ENCODE peak calls at places on chromosomes 5 and 9, in ten cellular contexts. One of them, this sample, is unnamed.

GRCh38 chr5:38709678-38710306 is 136.0 kb upstream of the OSMR start:
- DNase-seq in stomach: no peak
- DNase-seq in A549: no peak
- DNase-seq in spleen: no peak
- DNase-seq in prostate gland: no peak
- DNase-seq in IMR-90: no peak
- DNase-seq in ovary: no peak
- DNase-seq in esophagus squamous epithelium: no peak
- DNase-seq in heart left ventricle: no peak
- DNase-seq in uterus: no peak
- DNase-seq in this sample: no peak

GRCh38 chr9:97831843-97832636 is 21.0 kb upstream of the FOXE1 start:
- DNase-seq in ovary: no peak
- DNase-seq in heart left ventricle: no peak
- DNase-seq in IMR-90: no peak
- DNase-seq in stomach: no peak
- DNase-seq in A549: no peak
- DNase-seq in uterus: no peak
- DNase-seq in prostate gland: no peak
- DNase-seq in spleen: no peak
- DNase-seq in esophagus squamous epithelium: no peak
- DNase-seq in this sample: no peak

GRCh38 chr5:23412011-23412410 is 95.4 kb upstream of the PRDM9 start:
- DNase-seq in spleen: no peak
- DNase-seq in A549: peak; percentile 14
- DNase-seq in IMR-90: no peak
- DNase-seq in stomach: no peak
- DNase-seq in ovary: no peak
- DNase-seq in prostate gland: no peak
- DNase-seq in uterus: no peak
- DNase-seq in esophagus squamous epithelium: no peak
- DNase-seq in heart left ventricle: no peak
- DNase-seq in this sample: no peak

GRCh38 chr5:35308391-35308790 is 78.1 kb upstream of the PRLR start:
- DNase-seq in heart left ventricle: no peak
- DNase-seq in prostate gland: no peak
- DNase-seq in esophagus squamous epithelium: no peak
- DNase-seq in spleen: no peak
- DNase-seq in A549: no peak
- DNase-seq in ovary: no peak
- DNase-seq in IMR-90: no peak
- DNase-seq in stomach: no peak
- DNase-seq in uterus: no peak
- DNase-seq in this sample: no peak

GRCh38 chr9:132879443-132880310 is 979 bp downstream of the SPACA9 start:
- DNase-seq in uterus: no peak
- DNase-seq in stomach: no peak
- DNase-seq in prostate gland: no peak
- DNase-seq in IMR-90: no peak
- DNase-seq in ovary: no peak
- DNase-seq in A549: no peak
- DNase-seq in esophagus squamous epithelium: no peak
- DNase-seq in heart left ventricle: no peak
- DNase-seq in spleen: peak; percentile 14
- DNase-seq in this sample: no peak

GRCh38 chr9:80874276-80874675 is 815.1 kb downstream of the TLE1 start:
- DNase-seq in spleen: no peak
- DNase-seq in uterus: no peak
- DNase-seq in prostate gland: no peak
- DNase-seq in IMR-90: peak; percentile 89
- DNase-seq in ovary: no peak
- DNase-seq in A549: no peak
- DNase-seq in esophagus squamous epithelium: no peak
- DNase-seq in heart left ventricle: no peak
- DNase-seq in stomach: no peak
- DNase-seq in this sample: no peak

GRCh38 chr5:4511996-4512656 is 628.0 kb upstream of the ADAMTS16 start:
- DNase-seq in stomach: no peak
- DNase-seq in A549: peak; percentile 18
- DNase-seq in prostate gland: peak; percentile 52
- DNase-seq in ovary: no peak
- DNase-seq in spleen: no peak
- DNase-seq in heart left ventricle: peak; percentile 43
- DNase-seq in esophagus squamous epithelium: no peak
- DNase-seq in IMR-90: no peak
- DNase-seq in uterus: no peak
- DNase-seq in this sample: no peak

GRCh38 chr9:88694625-88695024 is 159.6 kb downstream of the NXNL2 start:
- DNase-seq in uterus: no peak
- DNase-seq in esophagus squamous epithelium: no peak
- DNase-seq in spleen: no peak
- DNase-seq in A549: no peak
- DNase-seq in stomach: no peak
- DNase-seq in IMR-90: peak; percentile 87
- DNase-seq in prostate gland: no peak
- DNase-seq in heart left ventricle: peak; percentile 44
- DNase-seq in ovary: no peak
- DNase-seq in this sample: no peak

GRCh38 chr9:129242971-129243561 is 65.0 kb upstream of the IER5L start:
- DNase-seq in prostate gland: no peak
- DNase-seq in spleen: peak; percentile 59
- DNase-seq in esophagus squamous epithelium: no peak
- DNase-seq in uterus: peak; percentile 73
- DNase-seq in IMR-90: peak; percentile 70
- DNase-seq in A549: no peak
- DNase-seq in ovary: no peak
- DNase-seq in stomach: no peak
- DNase-seq in heart left ventricle: peak; percentile 56
- DNase-seq in this sample: no peak

GRCh38 chr9:15144567-15145174 is 162.3 kb downstream of the TTC39B start:
- DNase-seq in A549: no peak
- DNase-seq in prostate gland: no peak
- DNase-seq in IMR-90: no peak
- DNase-seq in spleen: no peak
- DNase-seq in ovary: no peak
- DNase-seq in stomach: no peak
- DNase-seq in esophagus squamous epithelium: no peak
- DNase-seq in heart left ventricle: no peak
- DNase-seq in uterus: peak; percentile 37
- DNase-seq in this sample: no peak

GRCh38 chr9:124769451-124770358 is 1.4 kb downstream of the NR6A1 start:
- DNase-seq in stomach: no peak
- DNase-seq in uterus: peak; percentile 29
- DNase-seq in prostate gland: peak; percentile 22
- DNase-seq in spleen: peak; percentile 88
- DNase-seq in A549: peak; percentile 28
- DNase-seq in ovary: peak; percentile 55
- DNase-seq in heart left ventricle: peak; percentile 41
- DNase-seq in IMR-90: no peak
- DNase-seq in esophagus squamous epithelium: no peak
- DNase-seq in this sample: peak; percentile 60

GRCh38 chr5:122882836-122883235 is 37.4 kb downstream of the SNX24 start:
- DNase-seq in prostate gland: no peak
- DNase-seq in A549: no peak
- DNase-seq in uterus: no peak
- DNase-seq in ovary: no peak
- DNase-seq in stomach: no peak
- DNase-seq in IMR-90: peak; percentile 55
- DNase-seq in heart left ventricle: no peak
- DNase-seq in esophagus squamous epithelium: no peak
- DNase-seq in spleen: no peak
- DNase-seq in this sample: no peak

GRCh38 chr9:36877239-36877638 is 156.8 kb downstream of the PAX5 start:
- DNase-seq in A549: no peak
- DNase-seq in ovary: no peak
- DNase-seq in stomach: no peak
- DNase-seq in esophagus squamous epithelium: no peak
- DNase-seq in uterus: no peak
- DNase-seq in heart left ventricle: no peak
- DNase-seq in prostate gland: no peak
- DNase-seq in IMR-90: no peak
- DNase-seq in spleen: peak; percentile 50
- DNase-seq in this sample: no peak

GRCh38 chr5:80760178-80760577 is 105.4 kb upstream of the DHFR start:
- DNase-seq in stomach: no peak
- DNase-seq in prostate gland: no peak
- DNase-seq in A549: no peak
- DNase-seq in ovary: no peak
- DNase-seq in heart left ventricle: no peak
- DNase-seq in uterus: no peak
- DNase-seq in IMR-90: no peak
- DNase-seq in esophagus squamous epithelium: no peak
- DNase-seq in spleen: no peak
- DNase-seq in this sample: no peak

GRCh38 chr5:52822437-52822836 is 34.7 kb downstream of the ITGA1 start:
- DNase-seq in uterus: peak; percentile 63
- DNase-seq in spleen: peak; percentile 82
- DNase-seq in A549: no peak
- DNase-seq in heart left ventricle: peak; percentile 92
- DNase-seq in esophagus squamous epithelium: no peak
- DNase-seq in IMR-90: no peak
- DNase-seq in ovary: peak; percentile 26
- DNase-seq in stomach: no peak
- DNase-seq in prostate gland: no peak
- DNase-seq in this sample: no peak

GRCh38 chr5:112878760-112879159 is 17.7 kb downstream of the SRP19 start:
- DNase-seq in prostate gland: no peak
- DNase-seq in IMR-90: peak; percentile 46
- DNase-seq in ovary: no peak
- DNase-seq in heart left ventricle: no peak
- DNase-seq in spleen: no peak
- DNase-seq in A549: no peak
- DNase-seq in esophagus squamous epithelium: no peak
- DNase-seq in uterus: no peak
- DNase-seq in stomach: no peak
- DNase-seq in this sample: no peak

GRCh38 chr5:178216779-178217178 is 12.4 kb downstream of the HNRNPAB start:
- DNase-seq in prostate gland: no peak
- DNase-seq in IMR-90: no peak
- DNase-seq in ovary: no peak
- DNase-seq in stomach: no peak
- DNase-seq in esophagus squamous epithelium: no peak
- DNase-seq in spleen: no peak
- DNase-seq in heart left ventricle: no peak
- DNase-seq in uterus: no peak
- DNase-seq in A549: no peak
- DNase-seq in this sample: no peak
- TF ChIP-seq POLR2A in prostate gland: no peak
- TF ChIP-seq POLR2A in IMR-90: no peak
- TF ChIP-seq POLR2A in ovary: no peak
- TF ChIP-seq POLR2A in stomach: no peak
- TF ChIP-seq POLR2A in esophagus squamous epithelium: no peak
- TF ChIP-seq POLR2A in spleen: no peak
- TF ChIP-seq POLR2A in heart left ventricle: no peak
- TF ChIP-seq POLR2A in uterus: no peak
- TF ChIP-seq POLR2A in A549: no peak
- TF ChIP-seq POLR2A in this sample: no peak

DNA sequence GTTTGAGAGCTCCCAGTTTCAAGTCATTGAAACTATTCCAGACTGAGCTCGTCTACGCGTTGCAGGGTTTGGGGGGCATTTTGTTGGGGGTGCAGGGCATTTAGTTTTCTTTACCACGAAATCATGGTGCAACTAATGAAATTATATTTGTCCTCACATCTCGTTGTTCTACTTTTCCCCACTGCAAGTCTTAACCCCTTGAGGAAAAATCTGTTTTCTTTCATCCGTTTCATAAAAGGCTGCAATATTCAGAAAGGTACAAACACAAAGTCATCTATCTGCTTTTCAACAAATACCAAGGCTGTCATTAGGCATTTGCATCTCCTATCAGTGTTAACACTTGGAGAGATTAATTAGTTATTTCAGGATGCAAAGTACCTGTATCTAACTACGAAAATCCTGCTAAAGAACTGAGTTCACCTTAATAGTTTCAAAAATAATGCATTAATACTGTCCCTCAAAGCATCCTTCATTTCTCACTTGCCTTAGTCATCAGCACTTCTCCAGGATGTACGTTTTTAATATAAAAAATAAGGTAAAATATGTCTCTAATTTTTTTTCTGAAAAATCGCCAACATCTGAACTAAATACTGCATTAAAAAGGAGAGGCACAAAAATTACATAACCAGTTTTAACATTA is 1.9 kb downstream of the ARRDC3 start:
- DNase-seq in ovary: no peak
- DNase-seq in prostate gland: no peak
- DNase-seq in stomach: no peak
- DNase-seq in spleen: no peak
- DNase-seq in uterus: no peak
- DNase-seq in esophagus squamous epithelium: no peak
- DNase-seq in heart left ventricle: no peak
- DNase-seq in IMR-90: no peak
- DNase-seq in A549: no peak
- DNase-seq in this sample: no peak
- TF ChIP-seq POLR2A in ovary: peak; percentile 24
- TF ChIP-seq POLR2A in prostate gland: no peak
- TF ChIP-seq POLR2A in stomach: no peak
- TF ChIP-seq POLR2A in spleen: peak; percentile 96
- TF ChIP-seq POLR2A in uterus: peak; percentile 82
- TF ChIP-seq POLR2A in esophagus squamous epithelium: peak; percentile 91
- TF ChIP-seq POLR2A in heart left ventricle: peak; percentile 70
- TF ChIP-seq POLR2A in IMR-90: peak; percentile 86
- TF ChIP-seq POLR2A in A549: peak; percentile 36
- TF ChIP-seq POLR2A in this sample: peak; percentile 92

GRCh38 chr9:5643005-5643624 is 14.2 kb downstream of the RIC1 start:
- DNase-seq in A549: no peak
- DNase-seq in prostate gland: no peak
- DNase-seq in spleen: no peak
- DNase-seq in esophagus squamous epithelium: no peak
- DNase-seq in uterus: no peak
- DNase-seq in ovary: no peak
- DNase-seq in IMR-90: peak; percentile 76
- DNase-seq in stomach: no peak
- DNase-seq in heart left ventricle: no peak
- DNase-seq in this sample: no peak
- TF ChIP-seq POLR2A in A549: no peak
- TF ChIP-seq POLR2A in prostate gland: no peak
- TF ChIP-seq POLR2A in spleen: no peak
- TF ChIP-seq POLR2A in esophagus squamous epithelium: no peak
- TF ChIP-seq POLR2A in uterus: no peak
- TF ChIP-seq POLR2A in ovary: no peak
- TF ChIP-seq POLR2A in IMR-90: no peak
- TF ChIP-seq POLR2A in stomach: no peak
- TF ChIP-seq POLR2A in heart left ventricle: no peak
- TF ChIP-seq POLR2A in this sample: no peak

DNA sequence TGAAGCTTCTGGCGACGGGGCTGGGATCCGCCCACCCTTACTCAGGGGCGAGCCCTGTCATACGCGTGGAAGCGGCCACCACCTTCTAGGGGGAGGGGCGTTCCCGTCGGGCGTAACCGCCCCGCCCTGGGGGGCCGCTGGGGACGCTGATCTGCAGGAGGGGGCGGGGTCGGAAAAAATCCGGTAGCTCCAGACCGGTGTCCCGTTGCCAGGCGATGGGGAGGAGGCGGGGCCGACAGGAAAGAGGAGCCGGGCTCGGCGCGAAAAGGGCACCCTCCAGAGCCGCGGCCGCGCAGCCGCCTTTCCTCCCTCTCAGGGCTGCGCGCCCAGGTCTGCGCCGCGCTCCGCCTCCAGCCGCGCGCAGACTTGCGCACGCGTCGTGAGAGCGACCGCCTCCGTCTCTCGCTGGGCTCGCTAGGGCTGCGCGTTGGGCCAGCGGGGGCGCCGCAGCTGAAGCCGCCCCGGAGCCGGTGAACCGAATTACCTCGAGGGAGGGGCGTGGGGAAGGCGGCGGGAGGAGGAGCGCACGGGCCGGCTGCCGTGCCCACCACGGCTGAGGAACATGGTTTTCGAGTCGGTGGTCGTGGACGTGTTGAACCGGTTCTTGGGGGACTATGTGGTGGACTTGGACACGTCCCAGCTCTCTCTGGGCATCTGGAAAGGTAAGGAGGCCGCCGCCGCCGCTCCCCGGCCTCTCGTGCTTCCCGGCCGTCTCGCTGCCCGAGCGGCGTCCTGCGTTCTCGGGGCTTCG is at the start of gene VPS13A:
- DNase-seq in esophagus squamous epithelium: peak; percentile 48
- DNase-seq in uterus: peak; percentile 94
- DNase-seq in heart left ventricle: peak; percentile 95
- DNase-seq in IMR-90: peak; percentile 91
- DNase-seq in A549: peak; percentile 94
- DNase-seq in spleen: peak; percentile 97
- DNase-seq in stomach: peak; percentile 92
- DNase-seq in prostate gland: peak; percentile 92
- DNase-seq in ovary: peak; percentile 91
- DNase-seq in this sample: peak; percentile 99
- TF ChIP-seq POLR2A in esophagus squamous epithelium: peak; percentile 78
- TF ChIP-seq POLR2A in uterus: peak; percentile 69
- TF ChIP-seq POLR2A in heart left ventricle: peak; percentile 80
- TF ChIP-seq POLR2A in IMR-90: no peak
- TF ChIP-seq POLR2A in A549: peak; percentile 75
- TF ChIP-seq POLR2A in spleen: peak; percentile 46
- TF ChIP-seq POLR2A in stomach: no peak
- TF ChIP-seq POLR2A in prostate gland: peak; percentile 75
- TF ChIP-seq POLR2A in ovary: peak; percentile 44
- TF ChIP-seq POLR2A in this sample: peak; percentile 81

This sample was measured in erythroblast.